ENCODE peak calls at places on chromosomes 6 and 20, in nine cellular contexts. F, S, J, X, V, M, B, Y and R are unnamed samples.

GRCh38 chr6:14871196-14871595 is 374.7 kb upstream of the JARID2 start:
- DNase-seq in F (no peak), S (no peak), J (peak), X (no peak), V (no peak), M (no peak), B (no peak), Y (no peak), R (no peak)

GRCh38 chr6:152975204-152975915 is 7.5 kb downstream of the FBXO5 start:
- DNase-seq in F (no peak), S (no peak), J (no peak), X (no peak), V (no peak), M (no peak), B (no peak), Y (no peak), R (no peak)

GRCh38 chr6:37236921-37237320 is 20.7 kb upstream of the TBC1D22B start:
- DNase-seq in F (no peak), S (no peak), J (no peak), X (no peak), V (no peak), M (no peak), B (no peak), Y (no peak), R (no peak)

GRCh38 chr6:64505312-64505711 is 869.7 kb downstream of the PHF3 start:
- DNase-seq in F (peak), S (no peak), J (no peak), X (no peak), V (no peak), M (no peak), B (no peak), Y (peak), R (peak)

GRCh38 chr6:56356431-56356830 is 109.1 kb upstream of the COL21A1 start:
- DNase-seq in F (no peak), S (no peak), J (no peak), X (no peak), V (no peak), M (no peak), B (peak), Y (no peak), R (no peak)

GRCh38 chr6:134911532-134911931 is 38.4 kb downstream of the ALDH8A1 start:
- DNase-seq in F (no peak), S (no peak), J (no peak), X (no peak), V (no peak), M (no peak), B (peak), Y (no peak), R (no peak)

GRCh38 chr20:23086056-23086551 is at the start of gene CD93:
- DNase-seq in F (peak), S (no peak), J (peak), X (no peak), V (no peak), M (peak), B (no peak), Y (no peak), R (no peak)

GRCh38 chr6:16276991-16277981 is 38.9 kb downstream of the GMPR start:
- DNase-seq in F (peak), S (peak), J (peak), X (peak), V (peak), M (peak), B (peak), Y (peak), R (peak)

GRCh38 chr6:112018619-112019416 is 35.1 kb upstream of the CCN6 start:
- DNase-seq in F (no peak), S (no peak), J (peak), X (no peak), V (no peak), M (no peak), B (no peak), Y (no peak), R (no peak)

GRCh38 chr20:50467618-50468373 is 42.4 kb upstream of the PTPN1 start:
- DNase-seq in F (peak), S (no peak), J (no peak), X (no peak), V (peak), M (peak), B (peak), Y (peak), R (no peak)

GRCh38 chr20:8432435-8433148 is 300.5 kb downstream of the PLCB1 start:
- DNase-seq in F (no peak), S (no peak), J (peak), X (no peak), V (no peak), M (no peak), B (no peak), Y (no peak), R (no peak)

GRCh38 chr6:115891111-115891669 is 169.5 kb downstream of the FRK start:
- DNase-seq in F (peak), S (no peak), J (no peak), X (no peak), V (no peak), M (no peak), B (peak), Y (no peak), R (no peak)

GRCh38 chr6:22306741-22307466 is 10.1 kb upstream of the PRL start:
- DNase-seq in F (no peak), S (no peak), J (no peak), X (no peak), V (no peak), M (no peak), B (no peak), Y (no peak), R (no peak)

GRCh38 chr20:7585126-7585679 is 355.1 kb downstream of the HAO1 start:
- DNase-seq in F (no peak), S (no peak), J (no peak), X (no peak), V (no peak), M (no peak), B (peak), Y (no peak), R (no peak)

DNA sequence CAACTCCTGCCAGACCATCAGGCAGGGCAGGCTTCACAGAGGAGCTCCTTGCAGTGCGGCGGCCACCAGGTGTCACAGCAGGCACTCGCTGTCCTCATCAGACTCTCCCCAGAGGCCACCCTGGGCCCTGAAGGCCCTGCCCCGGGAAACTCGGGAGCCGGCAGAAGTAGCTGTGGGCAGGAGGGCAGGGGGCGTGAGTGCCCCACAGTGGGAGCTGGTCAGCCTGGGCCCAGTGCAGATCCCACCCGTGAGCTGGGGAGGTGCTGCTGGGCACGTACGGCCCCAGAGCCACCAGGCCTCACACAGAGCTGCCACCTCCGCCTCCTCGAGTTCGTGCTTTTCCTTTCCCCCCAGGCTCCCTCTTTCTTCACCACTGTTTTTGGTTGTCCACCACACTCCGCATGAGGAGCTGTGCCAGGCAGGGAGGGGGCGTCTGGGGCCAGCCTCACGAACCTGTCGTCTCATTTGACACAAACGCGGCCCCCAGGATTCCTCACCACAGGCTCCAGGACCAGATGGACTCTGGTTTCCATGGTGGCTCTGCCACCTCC is 33.8 kb downstream of the FRMD1 start:
- DNase-seq in F (no peak), S (no peak), J (no peak), X (no peak), V (no peak), M (no peak), B (no peak), Y (no peak), R (no peak)
- TF ChIP-seq CTCF in F (no peak), S (no peak), J (peak), X (no peak), V (peak), M (no peak), B (no peak), Y (no peak), R (no peak)

GRCh38 chr6:165895421-165896165 is 232.6 kb upstream of the PDE10A start:
- DNase-seq in F (no peak), S (no peak), J (no peak), X (no peak), V (no peak), M (no peak), B (no peak), Y (no peak), R (no peak)
- TF ChIP-seq CTCF in F (no peak), S (no peak), J (no peak), X (no peak), V (no peak), M (no peak), B (no peak), Y (no peak), R (no peak)

GRCh38 chr20:10428008-10428407 is 6.0 kb downstream of the MKKS start:
- DNase-seq in F (peak), S (no peak), J (no peak), X (no peak), V (no peak), M (no peak), B (no peak), Y (no peak), R (no peak)
- TF ChIP-seq CTCF in F (no peak), S (no peak), J (no peak), X (no peak), V (no peak), M (no peak), B (no peak), Y (no peak), R (no peak)

DNA sequence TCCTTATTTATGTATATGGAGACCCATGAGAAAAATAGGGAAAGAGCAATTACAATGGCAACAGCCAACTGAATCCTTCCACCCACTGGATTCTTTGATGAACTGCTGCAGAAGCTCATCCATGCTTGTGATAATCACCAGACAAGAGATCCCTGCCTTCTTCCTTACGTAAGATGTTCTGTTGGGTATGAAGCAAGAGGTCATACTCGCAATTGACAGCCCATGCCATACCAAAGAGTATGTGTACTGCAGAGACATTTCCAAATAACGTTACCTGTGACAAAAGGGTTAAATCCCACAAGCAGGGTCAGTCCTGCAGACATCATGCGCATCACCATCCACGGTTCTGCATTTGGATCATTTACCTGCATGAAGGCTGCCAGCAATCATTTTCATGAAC is 27.8 kb downstream of the ELOVL5 start:
- DNase-seq in F (no peak), S (no peak), J (no peak), X (no peak), V (no peak), M (no peak), B (no peak), Y (no peak), R (no peak)
- TF ChIP-seq CTCF in F (no peak), S (no peak), J (no peak), X (no peak), V (no peak), M (no peak), B (no peak), Y (no peak), R (no peak)

GRCh38 chr6:13800615-13801014 is 13.7 kb downstream of the MCUR1 start:
- DNase-seq in F (no peak), S (no peak), J (no peak), X (no peak), V (no peak), M (no peak), B (no peak), Y (no peak), R (no peak)

GRCh38 chr6:13795041-13795748 is 19.2 kb downstream of the MCUR1 start:
- DNase-seq in F (peak), S (no peak), J (peak), X (peak), V (peak), M (peak), B (peak), Y (peak), R (peak)

GRCh38 chr6:13794184-13794583 is 20.2 kb downstream of the MCUR1 start:
- DNase-seq in F (peak), S (no peak), J (no peak), X (no peak), V (no peak), M (no peak), B (peak), Y (no peak), R (no peak)

GRCh38 chr6:13796781-13797180 is 17.6 kb downstream of the MCUR1 start:
- DNase-seq in F (no peak), S (no peak), J (no peak), X (no peak), V (no peak), M (no peak), B (no peak), Y (no peak), R (no peak)
- TF ChIP-seq CTCF in F (no peak), S (no peak), J (no peak), X (no peak), V (no peak), M (no peak), B (no peak), Y (no peak), R (no peak)

GRCh38 chr6:107977283-107977682 is 19.3 kb upstream of the SEC63 start:
- DNase-seq in F (peak), S (no peak), J (no peak), X (no peak), V (no peak), M (no peak), B (peak), Y (no peak), R (no peak)
- TF ChIP-seq CTCF in F (peak), S (no peak), J (peak), X (no peak), V (peak), M (no peak), B (peak), Y (no peak), R (peak)

DNA sequence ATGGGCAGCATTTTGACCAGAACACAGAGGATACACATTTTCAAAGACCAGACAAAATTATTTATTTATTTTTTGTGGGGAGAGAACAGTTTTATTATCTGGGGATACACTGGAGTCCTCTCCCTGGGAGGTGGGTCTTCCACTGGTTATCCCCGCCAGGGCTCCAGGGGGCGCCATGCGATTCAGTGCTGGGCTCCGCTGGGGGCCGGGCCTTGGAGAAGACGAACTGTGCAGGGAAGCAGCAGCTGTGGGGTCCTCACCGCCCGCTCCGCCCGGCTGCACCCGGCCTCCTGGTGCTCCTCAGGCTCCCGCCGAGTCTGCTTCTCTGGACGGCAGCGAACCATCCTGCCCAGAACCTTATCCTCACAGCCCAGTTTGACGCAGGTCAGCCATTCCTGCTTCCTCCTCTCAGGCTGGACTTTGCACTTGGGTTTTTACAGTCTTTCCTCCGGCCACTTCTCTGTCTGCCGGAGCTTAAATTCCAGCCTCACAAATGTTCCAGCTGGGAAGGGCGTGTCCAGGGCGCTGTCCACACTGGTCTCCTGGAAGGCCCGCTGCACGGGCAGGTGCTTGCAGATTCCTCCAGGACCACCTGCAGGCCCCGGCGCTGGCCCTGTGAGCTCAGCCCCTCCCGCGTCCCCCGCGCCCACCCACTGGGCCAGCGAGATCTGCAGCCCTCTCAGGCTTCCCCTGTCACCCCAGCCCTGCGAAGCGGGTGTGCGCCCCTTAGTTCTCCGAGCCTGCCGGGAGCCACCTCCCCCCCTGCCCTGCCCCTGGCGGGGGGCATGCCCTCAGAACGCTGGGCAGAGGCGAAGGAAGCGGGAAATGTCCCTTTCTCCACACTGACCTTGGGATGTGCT is 1830.0 kb upstream of the DEFB115 start:
- DNase-seq in F (no peak), S (no peak), J (no peak), X (no peak), V (no peak), M (no peak), B (no peak), Y (no peak), R (no peak)
- TF ChIP-seq CTCF in F (no peak), S (no peak), J (no peak), X (no peak), V (no peak), M (no peak), B (no peak), Y (no peak), R (no peak)

GRCh38 chr6:156988276-156989158 is 211.3 kb downstream of the ARID1B start:
- DNase-seq in F (peak), S (no peak), J (no peak), X (peak), V (no peak), M (no peak), B (no peak), Y (no peak), R (no peak)
- TF ChIP-seq CTCF in F (no peak), S (no peak), J (no peak), X (no peak), V (no peak), M (no peak), B (no peak), Y (no peak), R (no peak)